ENCODE peak calls at places on chromosomes 2 and 18, in four cellular contexts. One of them, this sample, is unnamed.

GRCh38 chr18:21330122-21330701 is 88.2 kb downstream of the GREB1L start:
- DNase-seq in amniotic epithelial cell: peak
- DNase-seq in glutamatergic neuron: no peak
- DNase-seq in skeletal muscle cell: peak
- DNase-seq in this sample: peak

GRCh38 chr18:78873916-78874505 is 105.6 kb upstream of the SALL3 start:
- DNase-seq in amniotic epithelial cell: no peak
- DNase-seq in glutamatergic neuron: no peak
- DNase-seq in skeletal muscle cell: no peak
- DNase-seq in this sample: no peak

GRCh38 chr2:133972297-133972696 is 281.6 kb upstream of the MGAT5 start:
- DNase-seq in amniotic epithelial cell: no peak
- DNase-seq in glutamatergic neuron: no peak
- DNase-seq in skeletal muscle cell: no peak
- DNase-seq in this sample: no peak

GRCh38 chr18:28127763-28128737 is 48.9 kb downstream of the CDH2 start:
- DNase-seq in amniotic epithelial cell: peak
- DNase-seq in glutamatergic neuron: no peak
- DNase-seq in skeletal muscle cell: no peak
- DNase-seq in this sample: no peak

GRCh38 chr2:172931256-172931894 is 144.3 kb upstream of the MAP3K20 start:
- DNase-seq in amniotic epithelial cell: peak
- DNase-seq in glutamatergic neuron: no peak
- DNase-seq in skeletal muscle cell: no peak
- DNase-seq in this sample: peak

GRCh38 chr2:45843136-45843535 is 191.7 kb downstream of the PRKCE start:
- DNase-seq in amniotic epithelial cell: no peak
- DNase-seq in glutamatergic neuron: no peak
- DNase-seq in skeletal muscle cell: no peak
- DNase-seq in this sample: no peak

GRCh38 chr18:8247700-8248099 is 361.5 kb upstream of the RAB12 start:
- DNase-seq in amniotic epithelial cell: no peak
- DNase-seq in glutamatergic neuron: no peak
- DNase-seq in skeletal muscle cell: no peak
- DNase-seq in this sample: no peak

GRCh38 chr2:200042102-200042735 is 86.8 kb downstream of the MAIP1 start:
- DNase-seq in amniotic epithelial cell: peak
- DNase-seq in glutamatergic neuron: no peak
- DNase-seq in skeletal muscle cell: no peak
- DNase-seq in this sample: peak

GRCh38 chr18:75915941-75916640 is 488.6 kb upstream of the SMIM21 start:
- DNase-seq in amniotic epithelial cell: no peak
- DNase-seq in glutamatergic neuron: peak
- DNase-seq in skeletal muscle cell: no peak
- DNase-seq in this sample: no peak

GRCh38 chr2:234071664-234072063 is 21.2 kb downstream of the SPP2 start:
- DNase-seq in amniotic epithelial cell: no peak
- DNase-seq in glutamatergic neuron: no peak
- DNase-seq in skeletal muscle cell: no peak
- DNase-seq in this sample: no peak

GRCh38 chr2:65199194-65199593 is 28.4 kb upstream of the ACTR2 start:
- DNase-seq in amniotic epithelial cell: no peak
- DNase-seq in glutamatergic neuron: no peak
- DNase-seq in skeletal muscle cell: no peak
- DNase-seq in this sample: no peak

GRCh38 chr2:130728549-130729310 is at the start of gene GPR148:
- DNase-seq in amniotic epithelial cell: no peak
- DNase-seq in glutamatergic neuron: no peak
- DNase-seq in skeletal muscle cell: no peak
- DNase-seq in this sample: no peak

GRCh38 chr2:237035781-237036352 is 49.8 kb upstream of the COPS8 start:
- DNase-seq in amniotic epithelial cell: no peak
- DNase-seq in glutamatergic neuron: no peak
- DNase-seq in skeletal muscle cell: no peak
- DNase-seq in this sample: no peak

GRCh38 chr2:44778221-44778654 is 163.3 kb upstream of the SIX3 start:
- DNase-seq in amniotic epithelial cell: no peak
- DNase-seq in glutamatergic neuron: peak
- DNase-seq in skeletal muscle cell: no peak
- DNase-seq in this sample: no peak

GRCh38 chr2:25332571-25332970 is 9.2 kb downstream of the DNMT3A start:
- DNase-seq in amniotic epithelial cell: no peak
- DNase-seq in glutamatergic neuron: no peak
- DNase-seq in skeletal muscle cell: no peak
- DNase-seq in this sample: no peak

GRCh38 chr2:191230174-191230573 is 15.0 kb upstream of the MYO1B start:
- DNase-seq in amniotic epithelial cell: peak
- DNase-seq in glutamatergic neuron: no peak
- DNase-seq in skeletal muscle cell: peak
- DNase-seq in this sample: peak

GRCh38 chr2:44759823-44760222 is 181.7 kb upstream of the SIX3 start:
- DNase-seq in amniotic epithelial cell: peak
- DNase-seq in glutamatergic neuron: no peak
- DNase-seq in skeletal muscle cell: no peak
- DNase-seq in this sample: peak

GRCh38 chr2:112622528-112622849 is 23.2 kb upstream of the SLC20A1 start:
- DNase-seq in amniotic epithelial cell: peak
- DNase-seq in glutamatergic neuron: no peak
- DNase-seq in skeletal muscle cell: peak
- DNase-seq in this sample: peak

GRCh38 chr2:118095610-118096009 is 7.3 kb downstream of the INSIG2 start:
- DNase-seq in amniotic epithelial cell: peak
- DNase-seq in glutamatergic neuron: no peak
- DNase-seq in skeletal muscle cell: peak
- DNase-seq in this sample: peak

GRCh38 chr18:68542818-68543217 is 172.1 kb downstream of the TMX3 start:
- DNase-seq in amniotic epithelial cell: no peak
- DNase-seq in glutamatergic neuron: no peak
- DNase-seq in skeletal muscle cell: no peak
- DNase-seq in this sample: no peak

This sample was measured in brain microvascular endothelial cell.